ENCODE peak calls at places on chromosomes 7 and 10, in five cellular contexts. One of them, this sample, is unnamed.

GRCh38 chr7:79453558-79454324 is at the start of gene MAGI2:
- DNase-seq in coronary artery: peak; percentile 93
- DNase-seq in endodermal cell: peak; percentile 87
- DNase-seq in foreskin fibroblast: peak; percentile 88
- DNase-seq in GM12865: no peak
- DNase-seq in this sample: peak; percentile 25

GRCh38 chr7:100065452-100066186 is 15.9 kb downstream of the ZNF3 start:
- DNase-seq in foreskin fibroblast: peak; percentile 64
- DNase-seq in GM12865: no peak
- DNase-seq in coronary artery: no peak
- DNase-seq in endodermal cell: no peak
- DNase-seq in this sample: no peak

GRCh38 chr10:124158592-124158991 is 65.2 kb upstream of the CHST15 start:
- DNase-seq in endodermal cell: no peak
- DNase-seq in foreskin fibroblast: no peak
- DNase-seq in coronary artery: no peak
- DNase-seq in GM12865: no peak
- DNase-seq in this sample: no peak

GRCh38 chr7:152594801-152595200 is 81.1 kb downstream of the XRCC2 start:
- DNase-seq in foreskin fibroblast: no peak
- DNase-seq in endodermal cell: no peak
- DNase-seq in coronary artery: no peak
- DNase-seq in GM12865: peak; percentile 41
- DNase-seq in this sample: no peak

GRCh38 chr10:48551796-48552591 is 52.9 kb downstream of the ARHGAP22 start:
- DNase-seq in endodermal cell: peak; percentile 76
- DNase-seq in foreskin fibroblast: no peak
- DNase-seq in GM12865: peak; percentile 54
- DNase-seq in coronary artery: peak; percentile 74
- DNase-seq in this sample: peak; percentile 79

GRCh38 chr10:70926215-70927000 is 38.0 kb upstream of the PCBD1 start:
- DNase-seq in coronary artery: no peak
- DNase-seq in endodermal cell: no peak
- DNase-seq in foreskin fibroblast: no peak
- DNase-seq in GM12865: no peak
- DNase-seq in this sample: no peak

GRCh38 chr10:49768329-49768728 is 6.2 kb upstream of the OGDHL start:
- DNase-seq in coronary artery: no peak
- DNase-seq in GM12865: no peak
- DNase-seq in endodermal cell: peak; percentile 67
- DNase-seq in foreskin fibroblast: no peak
- DNase-seq in this sample: no peak

GRCh38 chr7:11212080-11212711 is 238.5 kb downstream of the PHF14 start:
- DNase-seq in GM12865: peak; percentile 79
- DNase-seq in foreskin fibroblast: peak; percentile 29
- DNase-seq in coronary artery: no peak
- DNase-seq in endodermal cell: peak; percentile 79
- DNase-seq in this sample: peak; percentile 37

GRCh38 chr7:140639366-140640053 is 1.1 kb downstream of the DENND2A start:
- DNase-seq in foreskin fibroblast: peak; percentile 49
- DNase-seq in coronary artery: no peak
- DNase-seq in endodermal cell: peak; percentile 67
- DNase-seq in GM12865: no peak
- DNase-seq in this sample: no peak

GRCh38 chr7:37494940-37495339 is 46.3 kb upstream of the ELMO1 start:
- DNase-seq in endodermal cell: no peak
- DNase-seq in coronary artery: no peak
- DNase-seq in foreskin fibroblast: no peak
- DNase-seq in GM12865: peak; percentile 41
- DNase-seq in this sample: peak; percentile 49

GRCh38 chr7:149690688-149691446 is 82.5 kb downstream of the ZNF467 start:
- DNase-seq in endodermal cell: peak; percentile 95
- DNase-seq in GM12865: peak; percentile 14
- DNase-seq in foreskin fibroblast: peak; percentile 54
- DNase-seq in coronary artery: no peak
- DNase-seq in this sample: no peak

GRCh38 chr7:116265881-116266280 is 55.5 kb downstream of the TES start:
- DNase-seq in foreskin fibroblast: no peak
- DNase-seq in coronary artery: no peak
- DNase-seq in GM12865: no peak
- DNase-seq in endodermal cell: no peak
- DNase-seq in this sample: no peak

GRCh38 chr7:97835296-97836138 is 36.7 kb downstream of the ASNS start:
- DNase-seq in coronary artery: no peak
- DNase-seq in endodermal cell: peak; percentile 85
- DNase-seq in GM12865: peak; percentile 71
- DNase-seq in foreskin fibroblast: peak; percentile 34
- DNase-seq in this sample: peak; percentile 53

GRCh38 chr7:97842006-97842405 is 30.2 kb downstream of the ASNS start:
- DNase-seq in foreskin fibroblast: peak; percentile 11
- DNase-seq in GM12865: no peak
- DNase-seq in endodermal cell: no peak
- DNase-seq in coronary artery: no peak
- DNase-seq in this sample: no peak

GRCh38 chr10:112955736-112956421 is 5.8 kb downstream of the TCF7L2 start:
- DNase-seq in foreskin fibroblast: peak; percentile 90
- DNase-seq in endodermal cell: no peak
- DNase-seq in coronary artery: no peak
- DNase-seq in GM12865: no peak
- DNase-seq in this sample: no peak

GRCh38 chr10:69661414-69662172 is 31.5 kb downstream of the FAM241B start:
- DNase-seq in coronary artery: no peak
- DNase-seq in foreskin fibroblast: no peak
- DNase-seq in endodermal cell: no peak
- DNase-seq in GM12865: no peak
- DNase-seq in this sample: no peak

GRCh38 chr10:61068471-61068870 is 124.5 kb upstream of the RHOBTB1 start:
- DNase-seq in foreskin fibroblast: no peak
- DNase-seq in GM12865: no peak
- DNase-seq in coronary artery: no peak
- DNase-seq in endodermal cell: no peak
- DNase-seq in this sample: no peak

GRCh38 chr7:24980695-24981543 is 941 bp upstream of the OSBPL3 start:
- DNase-seq in endodermal cell: peak; percentile 62
- DNase-seq in foreskin fibroblast: peak; percentile 41
- DNase-seq in GM12865: peak; percentile 75
- DNase-seq in coronary artery: no peak
- DNase-seq in this sample: peak; percentile 58

GRCh38 chr10:1043532-1043995 is 5.4 kb downstream of the IDI1 start:
- DNase-seq in coronary artery: no peak
- DNase-seq in foreskin fibroblast: no peak
- DNase-seq in GM12865: peak; percentile 79
- DNase-seq in endodermal cell: no peak
- DNase-seq in this sample: peak; percentile 59

GRCh38 chr7:27346531-27347260 is 104.1 kb downstream of the EVX1 start:
- DNase-seq in endodermal cell: peak; percentile 54
- DNase-seq in coronary artery: no peak
- DNase-seq in GM12865: no peak
- DNase-seq in foreskin fibroblast: peak; percentile 81
- DNase-seq in this sample: no peak

GRCh38 chr10:36534471-36535002 is 590.9 kb upstream of the ANKRD30A start:
- DNase-seq in endodermal cell: no peak
- DNase-seq in GM12865: peak; percentile 38
- DNase-seq in foreskin fibroblast: peak; percentile 35
- DNase-seq in coronary artery: no peak
- DNase-seq in this sample: no peak

GRCh38 chr7:112204072-112204775 is 2.0 kb downstream of the DOCK4 start:
- DNase-seq in endodermal cell: no peak
- DNase-seq in coronary artery: no peak
- DNase-seq in GM12865: no peak
- DNase-seq in foreskin fibroblast: no peak
- DNase-seq in this sample: no peak

GRCh38 chr10:5502903-5503835 is 3.8 kb upstream of the CALML5 start:
- DNase-seq in GM12865: no peak
- DNase-seq in coronary artery: no peak
- DNase-seq in foreskin fibroblast: no peak
- DNase-seq in endodermal cell: no peak
- DNase-seq in this sample: no peak

GRCh38 chr10:132628966-132629900 is 91.6 kb downstream of the INPP5A start:
- DNase-seq in endodermal cell: no peak
- DNase-seq in foreskin fibroblast: no peak
- DNase-seq in GM12865: no peak
- DNase-seq in coronary artery: no peak
- DNase-seq in this sample: no peak

GRCh38 chr7:73901823-73902597 is 41.1 kb downstream of the TMEM270 start:
- DNase-seq in GM12865: no peak
- DNase-seq in endodermal cell: peak; percentile 80
- DNase-seq in coronary artery: no peak
- DNase-seq in foreskin fibroblast: no peak
- DNase-seq in this sample: no peak

GRCh38 chr7:130963349-130963748 is 229.3 kb upstream of the KLF14 start:
- DNase-seq in GM12865: no peak
- DNase-seq in coronary artery: no peak
- DNase-seq in endodermal cell: no peak
- DNase-seq in foreskin fibroblast: no peak
- DNase-seq in this sample: no peak

GRCh38 chr7:122299624-122299934 is 5.0 kb downstream of the FEZF1 start:
- DNase-seq in coronary artery: no peak
- DNase-seq in foreskin fibroblast: no peak
- DNase-seq in endodermal cell: no peak
- DNase-seq in GM12865: no peak
- DNase-seq in this sample: no peak

GRCh38 chr10:36681751-36682633 is 443.4 kb upstream of the ANKRD30A start:
- DNase-seq in coronary artery: no peak
- DNase-seq in foreskin fibroblast: no peak
- DNase-seq in endodermal cell: no peak
- DNase-seq in GM12865: no peak
- DNase-seq in this sample: no peak

GRCh38 chr7:66099232-66099550 is 15.5 kb upstream of the CRCP start:
- DNase-seq in coronary artery: no peak
- DNase-seq in GM12865: no peak
- DNase-seq in foreskin fibroblast: no peak
- DNase-seq in endodermal cell: no peak
- DNase-seq in this sample: no peak

GRCh38 chr7:66105263-66105748 is 9.3 kb upstream of the CRCP start:
- DNase-seq in GM12865: no peak
- DNase-seq in coronary artery: no peak
- DNase-seq in foreskin fibroblast: no peak
- DNase-seq in endodermal cell: no peak
- DNase-seq in this sample: no peak

GRCh38 chr7:66095010-66095409 is 19.4 kb downstream of the ASL start:
- DNase-seq in foreskin fibroblast: no peak
- DNase-seq in coronary artery: no peak
- DNase-seq in endodermal cell: no peak
- DNase-seq in GM12865: no peak
- DNase-seq in this sample: no peak

GRCh38 chr7:66100408-66101050 is 14.1 kb upstream of the CRCP start:
- DNase-seq in GM12865: no peak
- DNase-seq in coronary artery: no peak
- DNase-seq in foreskin fibroblast: no peak
- DNase-seq in endodermal cell: no peak
- DNase-seq in this sample: no peak

DNA sequence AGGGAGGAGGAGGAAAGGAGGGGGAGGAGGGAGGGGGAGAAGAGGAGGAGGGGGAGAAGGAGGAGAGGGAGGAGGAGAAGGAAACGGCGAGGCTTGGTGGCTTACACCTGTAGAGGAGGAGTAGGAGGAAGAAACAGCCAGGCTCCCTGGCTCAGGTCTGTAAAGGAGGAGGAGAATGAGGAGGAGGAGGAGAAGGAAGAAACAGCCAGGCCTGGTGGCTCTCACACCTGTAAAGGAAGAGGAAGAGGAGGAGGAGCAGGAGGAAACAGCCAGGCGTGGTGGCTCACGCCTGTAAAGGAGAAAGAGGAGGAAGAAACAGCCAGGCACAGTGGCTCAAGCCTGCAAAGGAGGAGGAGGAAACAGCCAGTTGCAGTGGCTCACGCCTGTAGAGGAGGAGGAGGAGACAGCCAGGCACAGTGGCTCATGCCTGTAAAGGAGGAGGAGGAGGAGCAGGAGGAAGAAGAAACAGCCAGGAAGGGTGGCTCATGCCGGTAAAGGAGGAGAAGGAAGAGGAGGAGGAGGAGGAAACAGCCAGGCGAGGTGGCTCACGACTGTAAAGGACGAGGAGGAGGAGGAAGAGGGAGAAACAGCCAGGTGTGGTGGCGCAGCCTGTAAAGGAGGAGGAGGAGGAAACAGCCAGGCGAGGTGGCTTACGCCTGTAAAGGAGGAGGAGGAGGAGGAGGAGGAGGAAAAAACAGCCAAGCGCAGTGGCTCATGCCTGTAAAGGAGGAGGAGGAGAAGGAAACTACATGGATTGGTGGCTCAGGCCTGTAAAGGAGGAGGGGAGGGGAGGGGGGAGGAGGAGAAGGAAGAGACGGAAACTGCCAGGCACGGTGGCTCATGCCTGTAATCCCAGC is 14.9 kb upstream of the CRCP start:
- DNase-seq in endodermal cell: peak; percentile 88
- DNase-seq in GM12865: peak; percentile 39
- DNase-seq in coronary artery: peak; percentile 85
- DNase-seq in foreskin fibroblast: peak; percentile 90
- DNase-seq in this sample: no peak
- TF ChIP-seq CTCF in endodermal cell: no peak
- TF ChIP-seq CTCF in GM12865: no peak
- TF ChIP-seq CTCF in coronary artery: no peak
- TF ChIP-seq CTCF in foreskin fibroblast: no peak
- TF ChIP-seq CTCF in this sample: no peak

DNA sequence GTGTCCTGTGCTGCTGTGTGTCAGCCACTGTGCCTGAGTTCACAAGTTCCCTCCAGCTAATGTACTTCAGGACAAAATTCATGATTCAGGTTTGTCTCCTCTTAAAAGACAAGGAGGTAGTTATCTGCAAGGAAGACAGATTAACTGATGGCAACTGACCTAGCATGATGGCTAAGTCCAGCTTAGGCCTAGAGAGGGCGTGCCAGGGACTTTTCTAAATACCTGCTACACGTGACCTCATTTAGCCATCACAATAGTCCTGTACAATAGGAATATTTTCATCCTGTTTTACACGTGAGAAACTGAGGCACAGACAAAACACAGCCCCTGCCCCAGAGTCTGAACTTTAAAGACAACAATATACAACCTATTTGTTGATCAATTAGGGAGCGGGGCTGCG is 275.7 kb downstream of the XPNPEP1 start:
- DNase-seq in coronary artery: no peak
- DNase-seq in foreskin fibroblast: no peak
- DNase-seq in GM12865: no peak
- DNase-seq in endodermal cell: no peak
- DNase-seq in this sample: no peak
- TF ChIP-seq CTCF in coronary artery: no peak
- TF ChIP-seq CTCF in foreskin fibroblast: no peak
- TF ChIP-seq CTCF in GM12865: peak; percentile 2
- TF ChIP-seq CTCF in endodermal cell: peak; percentile 41
- TF ChIP-seq CTCF in this sample: no peak

GRCh38 chr7:158782638-158783490 is 46.4 kb downstream of the ESYT2 start:
- DNase-seq in foreskin fibroblast: peak; percentile 31
- DNase-seq in coronary artery: peak; percentile 94
- DNase-seq in endodermal cell: peak; percentile 71
- DNase-seq in GM12865: no peak
- DNase-seq in this sample: no peak
- TF ChIP-seq CTCF in foreskin fibroblast: peak; percentile 20
- TF ChIP-seq CTCF in coronary artery: peak; percentile 33
- TF ChIP-seq CTCF in endodermal cell: peak; percentile 61
- TF ChIP-seq CTCF in GM12865: no peak
- TF ChIP-seq CTCF in this sample: no peak

DNA sequence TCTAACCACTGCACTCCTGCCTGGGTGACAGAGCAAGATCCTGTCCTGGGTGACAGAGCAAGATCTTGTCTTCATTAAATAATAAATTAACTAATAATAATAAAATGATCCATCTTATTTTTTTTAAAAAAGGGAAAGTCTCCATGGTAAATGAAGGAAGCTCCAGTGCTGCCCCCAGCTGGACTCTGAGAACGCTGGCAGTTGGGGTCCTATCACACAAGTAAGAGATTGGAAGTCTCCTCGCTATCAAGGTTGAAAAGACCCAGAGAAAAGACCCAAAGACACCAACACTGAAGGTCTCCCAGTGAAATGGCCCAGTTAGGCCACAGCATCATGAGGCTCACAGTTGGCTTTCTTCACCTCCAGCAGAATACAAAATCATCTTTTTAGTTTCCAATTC is 13.8 kb upstream of the C10orf67 start:
- DNase-seq in GM12865: no peak
- DNase-seq in endodermal cell: no peak
- DNase-seq in foreskin fibroblast: no peak
- DNase-seq in coronary artery: no peak
- DNase-seq in this sample: no peak
- TF ChIP-seq CTCF in GM12865: no peak
- TF ChIP-seq CTCF in endodermal cell: peak; percentile 72
- TF ChIP-seq CTCF in foreskin fibroblast: peak; percentile 36
- TF ChIP-seq CTCF in coronary artery: no peak
- TF ChIP-seq CTCF in this sample: no peak

This sample was measured in GM13976.